ENCODE peak calls at places on chromosomes 16 and 17, in ten cellular contexts. One of them, this sample, is unnamed.

GRCh38 chr17:51259574-51260236 is at the start of gene MBTD1:
- DNase-seq in SK-MEL-5: peak
- DNase-seq in NCI-H345: peak
- DNase-seq in HT-29: peak
- DNase-seq in breast epithelium: peak
- DNase-seq in CD8-positive, alpha-beta T cell: peak
- DNase-seq in dermis blood vessel endothelial cell: peak
- DNase-seq in activated gamma-delta T cell treated with Interleukin-2 at 50 U/mL for 16 hours: peak
- DNase-seq in non-pigmented ciliary epithelial cell: peak
- DNase-seq in K562: peak
- DNase-seq in this sample: peak

GRCh38 chr16:778909-779527 is 9.2 kb downstream of the RPUSD1 start:
- DNase-seq in SK-MEL-5: no peak
- DNase-seq in NCI-H345: no peak
- DNase-seq in HT-29: no peak
- DNase-seq in breast epithelium: no peak
- DNase-seq in CD8-positive, alpha-beta T cell: no peak
- DNase-seq in dermis blood vessel endothelial cell: no peak
- DNase-seq in activated gamma-delta T cell treated with Interleukin-2 at 50 U/mL for 16 hours: no peak
- DNase-seq in non-pigmented ciliary epithelial cell: no peak
- DNase-seq in K562: no peak
- DNase-seq in this sample: no peak

GRCh38 chr16:2009791-2010510 is at the start of gene ZNF598:
- DNase-seq in SK-MEL-5: peak
- DNase-seq in NCI-H345: peak
- DNase-seq in HT-29: peak
- DNase-seq in breast epithelium: peak
- DNase-seq in CD8-positive, alpha-beta T cell: peak
- DNase-seq in dermis blood vessel endothelial cell: peak
- DNase-seq in activated gamma-delta T cell treated with Interleukin-2 at 50 U/mL for 16 hours: peak
- DNase-seq in non-pigmented ciliary epithelial cell: no peak
- DNase-seq in K562: peak
- DNase-seq in this sample: no peak

GRCh38 chr17:38579934-38580333 is 25.8 kb downstream of the SRCIN1 start:
- DNase-seq in SK-MEL-5: peak
- DNase-seq in NCI-H345: peak
- DNase-seq in HT-29: peak
- DNase-seq in breast epithelium: no peak
- DNase-seq in CD8-positive, alpha-beta T cell: no peak
- DNase-seq in dermis blood vessel endothelial cell: peak
- DNase-seq in activated gamma-delta T cell treated with Interleukin-2 at 50 U/mL for 16 hours: no peak
- DNase-seq in non-pigmented ciliary epithelial cell: no peak
- DNase-seq in K562: peak
- DNase-seq in this sample: no peak

GRCh38 chr16:85522842-85523601 is 90.1 kb upstream of the GSE1 start:
- DNase-seq in SK-MEL-5: peak
- DNase-seq in NCI-H345: peak
- DNase-seq in HT-29: no peak
- DNase-seq in breast epithelium: peak
- DNase-seq in CD8-positive, alpha-beta T cell: no peak
- DNase-seq in dermis blood vessel endothelial cell: no peak
- DNase-seq in activated gamma-delta T cell treated with Interleukin-2 at 50 U/mL for 16 hours: no peak
- DNase-seq in non-pigmented ciliary epithelial cell: no peak
- DNase-seq in K562: no peak
- DNase-seq in this sample: no peak

GRCh38 chr16:55444754-55445485 is 34.1 kb upstream of the MMP2 start:
- DNase-seq in SK-MEL-5: no peak
- DNase-seq in NCI-H345: no peak
- DNase-seq in HT-29: no peak
- DNase-seq in breast epithelium: no peak
- DNase-seq in CD8-positive, alpha-beta T cell: no peak
- DNase-seq in dermis blood vessel endothelial cell: peak
- DNase-seq in activated gamma-delta T cell treated with Interleukin-2 at 50 U/mL for 16 hours: no peak
- DNase-seq in non-pigmented ciliary epithelial cell: no peak
- DNase-seq in K562: no peak
- DNase-seq in this sample: no peak

GRCh38 chr16:84414789-84415326 is 46.5 kb downstream of the ATP2C2 start:
- DNase-seq in SK-MEL-5: no peak
- DNase-seq in NCI-H345: no peak
- DNase-seq in HT-29: no peak
- DNase-seq in breast epithelium: no peak
- DNase-seq in CD8-positive, alpha-beta T cell: no peak
- DNase-seq in dermis blood vessel endothelial cell: no peak
- DNase-seq in activated gamma-delta T cell treated with Interleukin-2 at 50 U/mL for 16 hours: no peak
- DNase-seq in non-pigmented ciliary epithelial cell: no peak
- DNase-seq in K562: no peak
- DNase-seq in this sample: no peak

GRCh38 chr16:28165549-28166046 is 46.2 kb downstream of the XPO6 start:
- DNase-seq in SK-MEL-5: no peak
- DNase-seq in NCI-H345: no peak
- DNase-seq in HT-29: no peak
- DNase-seq in breast epithelium: no peak
- DNase-seq in CD8-positive, alpha-beta T cell: no peak
- DNase-seq in dermis blood vessel endothelial cell: no peak
- DNase-seq in activated gamma-delta T cell treated with Interleukin-2 at 50 U/mL for 16 hours: no peak
- DNase-seq in non-pigmented ciliary epithelial cell: no peak
- DNase-seq in K562: no peak
- DNase-seq in this sample: no peak

GRCh38 chr17:77645441-77646430 is 312.8 kb upstream of the TNRC6C start:
- DNase-seq in SK-MEL-5: no peak
- DNase-seq in NCI-H345: no peak
- DNase-seq in HT-29: no peak
- DNase-seq in breast epithelium: no peak
- DNase-seq in CD8-positive, alpha-beta T cell: peak
- DNase-seq in dermis blood vessel endothelial cell: no peak
- DNase-seq in activated gamma-delta T cell treated with Interleukin-2 at 50 U/mL for 16 hours: peak
- DNase-seq in non-pigmented ciliary epithelial cell: no peak
- DNase-seq in K562: no peak
- DNase-seq in this sample: no peak

GRCh38 chr16:56989988-56990387 is 631 bp downstream of the NLRC5 start:
- DNase-seq in SK-MEL-5: no peak
- DNase-seq in NCI-H345: no peak
- DNase-seq in HT-29: no peak
- DNase-seq in breast epithelium: no peak
- DNase-seq in CD8-positive, alpha-beta T cell: no peak
- DNase-seq in dermis blood vessel endothelial cell: no peak
- DNase-seq in activated gamma-delta T cell treated with Interleukin-2 at 50 U/mL for 16 hours: no peak
- DNase-seq in non-pigmented ciliary epithelial cell: no peak
- DNase-seq in K562: no peak
- DNase-seq in this sample: no peak

GRCh38 chr17:21242780-21243515 is 10.3 kb downstream of the NATD1 start:
- DNase-seq in SK-MEL-5: no peak
- DNase-seq in NCI-H345: no peak
- DNase-seq in HT-29: no peak
- DNase-seq in breast epithelium: no peak
- DNase-seq in CD8-positive, alpha-beta T cell: no peak
- DNase-seq in dermis blood vessel endothelial cell: no peak
- DNase-seq in activated gamma-delta T cell treated with Interleukin-2 at 50 U/mL for 16 hours: no peak
- DNase-seq in non-pigmented ciliary epithelial cell: no peak
- DNase-seq in K562: no peak
- DNase-seq in this sample: no peak

GRCh38 chr17:48153711-48154642 is 46.4 kb downstream of the SNX11 start:
- DNase-seq in SK-MEL-5: peak
- DNase-seq in NCI-H345: peak
- DNase-seq in HT-29: peak
- DNase-seq in breast epithelium: no peak
- DNase-seq in CD8-positive, alpha-beta T cell: no peak
- DNase-seq in dermis blood vessel endothelial cell: peak
- DNase-seq in activated gamma-delta T cell treated with Interleukin-2 at 50 U/mL for 16 hours: no peak
- DNase-seq in non-pigmented ciliary epithelial cell: peak
- DNase-seq in K562: peak
- DNase-seq in this sample: no peak

GRCh38 chr16:79648846-79649245 is 48.3 kb upstream of the MAF start:
- DNase-seq in SK-MEL-5: no peak
- DNase-seq in NCI-H345: no peak
- DNase-seq in HT-29: no peak
- DNase-seq in breast epithelium: no peak
- DNase-seq in CD8-positive, alpha-beta T cell: no peak
- DNase-seq in dermis blood vessel endothelial cell: no peak
- DNase-seq in activated gamma-delta T cell treated with Interleukin-2 at 50 U/mL for 16 hours: no peak
- DNase-seq in non-pigmented ciliary epithelial cell: no peak
- DNase-seq in K562: no peak
- DNase-seq in this sample: no peak

GRCh38 chr17:7969434-7969833 is 33.0 kb upstream of the GUCY2D start:
- DNase-seq in SK-MEL-5: no peak
- DNase-seq in NCI-H345: no peak
- DNase-seq in HT-29: no peak
- DNase-seq in breast epithelium: no peak
- DNase-seq in CD8-positive, alpha-beta T cell: no peak
- DNase-seq in dermis blood vessel endothelial cell: no peak
- DNase-seq in activated gamma-delta T cell treated with Interleukin-2 at 50 U/mL for 16 hours: no peak
- DNase-seq in non-pigmented ciliary epithelial cell: no peak
- DNase-seq in K562: no peak
- DNase-seq in this sample: no peak

GRCh38 chr17:8480011-8480976 is 44.6 kb downstream of the NDEL1 start:
- DNase-seq in SK-MEL-5: no peak
- DNase-seq in NCI-H345: no peak
- DNase-seq in HT-29: no peak
- DNase-seq in breast epithelium: no peak
- DNase-seq in CD8-positive, alpha-beta T cell: no peak
- DNase-seq in dermis blood vessel endothelial cell: no peak
- DNase-seq in activated gamma-delta T cell treated with Interleukin-2 at 50 U/mL for 16 hours: no peak
- DNase-seq in non-pigmented ciliary epithelial cell: no peak
- DNase-seq in K562: no peak
- DNase-seq in this sample: no peak

GRCh38 chr16:5422643-5423496 is 325.3 kb upstream of the EEF2KMT start:
- DNase-seq in SK-MEL-5: no peak
- DNase-seq in NCI-H345: no peak
- DNase-seq in HT-29: no peak
- DNase-seq in breast epithelium: no peak
- DNase-seq in CD8-positive, alpha-beta T cell: no peak
- DNase-seq in dermis blood vessel endothelial cell: no peak
- DNase-seq in activated gamma-delta T cell treated with Interleukin-2 at 50 U/mL for 16 hours: no peak
- DNase-seq in non-pigmented ciliary epithelial cell: no peak
- DNase-seq in K562: no peak
- DNase-seq in this sample: no peak

GRCh38 chr17:63497708-63498483 is 21.0 kb downstream of the ACE start:
- DNase-seq in SK-MEL-5: peak
- DNase-seq in NCI-H345: peak
- DNase-seq in HT-29: peak
- DNase-seq in breast epithelium: no peak
- DNase-seq in CD8-positive, alpha-beta T cell: no peak
- DNase-seq in dermis blood vessel endothelial cell: peak
- DNase-seq in activated gamma-delta T cell treated with Interleukin-2 at 50 U/mL for 16 hours: no peak
- DNase-seq in non-pigmented ciliary epithelial cell: no peak
- DNase-seq in K562: no peak
- DNase-seq in this sample: no peak

GRCh38 chr17:42997390-42997983 is 732 bp upstream of the RPL27 start:
- DNase-seq in SK-MEL-5: no peak
- DNase-seq in NCI-H345: no peak
- DNase-seq in HT-29: peak
- DNase-seq in breast epithelium: no peak
- DNase-seq in CD8-positive, alpha-beta T cell: no peak
- DNase-seq in dermis blood vessel endothelial cell: no peak
- DNase-seq in activated gamma-delta T cell treated with Interleukin-2 at 50 U/mL for 16 hours: no peak
- DNase-seq in non-pigmented ciliary epithelial cell: no peak
- DNase-seq in K562: no peak
- DNase-seq in this sample: no peak

GRCh38 chr16:87062569-87063442 is 254.4 kb downstream of the C16orf95 start:
- DNase-seq in SK-MEL-5: peak
- DNase-seq in NCI-H345: peak
- DNase-seq in HT-29: peak
- DNase-seq in breast epithelium: peak
- DNase-seq in CD8-positive, alpha-beta T cell: no peak
- DNase-seq in dermis blood vessel endothelial cell: peak
- DNase-seq in activated gamma-delta T cell treated with Interleukin-2 at 50 U/mL for 16 hours: peak
- DNase-seq in non-pigmented ciliary epithelial cell: no peak
- DNase-seq in K562: peak
- DNase-seq in this sample: no peak

GRCh38 chr17:45119964-45120363 is 12.4 kb downstream of the PLCD3 start:
- DNase-seq in SK-MEL-5: no peak
- DNase-seq in NCI-H345: no peak
- DNase-seq in HT-29: no peak
- DNase-seq in breast epithelium: no peak
- DNase-seq in CD8-positive, alpha-beta T cell: no peak
- DNase-seq in dermis blood vessel endothelial cell: no peak
- DNase-seq in activated gamma-delta T cell treated with Interleukin-2 at 50 U/mL for 16 hours: no peak
- DNase-seq in non-pigmented ciliary epithelial cell: no peak
- DNase-seq in K562: no peak
- DNase-seq in this sample: no peak

GRCh38 chr16:11994187-11995119 is 17.9 kb downstream of the SNX29 start:
- DNase-seq in SK-MEL-5: peak
- DNase-seq in NCI-H345: no peak
- DNase-seq in HT-29: no peak
- DNase-seq in breast epithelium: no peak
- DNase-seq in CD8-positive, alpha-beta T cell: no peak
- DNase-seq in dermis blood vessel endothelial cell: peak
- DNase-seq in activated gamma-delta T cell treated with Interleukin-2 at 50 U/mL for 16 hours: no peak
- DNase-seq in non-pigmented ciliary epithelial cell: no peak
- DNase-seq in K562: no peak
- DNase-seq in this sample: no peak

GRCh38 chr17:61396586-61397085 is 3.0 kb upstream of the TBX2 start:
- DNase-seq in SK-MEL-5: no peak
- DNase-seq in NCI-H345: no peak
- DNase-seq in HT-29: no peak
- DNase-seq in breast epithelium: no peak
- DNase-seq in CD8-positive, alpha-beta T cell: no peak
- DNase-seq in dermis blood vessel endothelial cell: no peak
- DNase-seq in activated gamma-delta T cell treated with Interleukin-2 at 50 U/mL for 16 hours: no peak
- DNase-seq in non-pigmented ciliary epithelial cell: no peak
- DNase-seq in K562: no peak
- DNase-seq in this sample: no peak

GRCh38 chr16:79845734-79846135 is 245.2 kb upstream of the MAF start:
- DNase-seq in SK-MEL-5: no peak
- DNase-seq in NCI-H345: no peak
- DNase-seq in HT-29: no peak
- DNase-seq in breast epithelium: no peak
- DNase-seq in CD8-positive, alpha-beta T cell: no peak
- DNase-seq in dermis blood vessel endothelial cell: no peak
- DNase-seq in activated gamma-delta T cell treated with Interleukin-2 at 50 U/mL for 16 hours: no peak
- DNase-seq in non-pigmented ciliary epithelial cell: no peak
- DNase-seq in K562: peak
- DNase-seq in this sample: no peak

GRCh38 chr17:73309727-73310555 is 1.9 kb downstream of the CDC42EP4 start:
- DNase-seq in SK-MEL-5: no peak
- DNase-seq in NCI-H345: no peak
- DNase-seq in HT-29: peak
- DNase-seq in breast epithelium: no peak
- DNase-seq in CD8-positive, alpha-beta T cell: no peak
- DNase-seq in dermis blood vessel endothelial cell: peak
- DNase-seq in activated gamma-delta T cell treated with Interleukin-2 at 50 U/mL for 16 hours: no peak
- DNase-seq in non-pigmented ciliary epithelial cell: no peak
- DNase-seq in K562: peak
- DNase-seq in this sample: no peak

GRCh38 chr16:49932943-49933342 is 77.0 kb upstream of the ZNF423 start:
- DNase-seq in SK-MEL-5: no peak
- DNase-seq in NCI-H345: no peak
- DNase-seq in HT-29: no peak
- DNase-seq in breast epithelium: peak
- DNase-seq in CD8-positive, alpha-beta T cell: no peak
- DNase-seq in dermis blood vessel endothelial cell: no peak
- DNase-seq in activated gamma-delta T cell treated with Interleukin-2 at 50 U/mL for 16 hours: no peak
- DNase-seq in non-pigmented ciliary epithelial cell: no peak
- DNase-seq in K562: no peak
- DNase-seq in this sample: no peak

GRCh38 chr17:63533433-63534077 is 10.4 kb downstream of the KCNH6 start:
- DNase-seq in SK-MEL-5: no peak
- DNase-seq in NCI-H345: no peak
- DNase-seq in HT-29: no peak
- DNase-seq in breast epithelium: no peak
- DNase-seq in CD8-positive, alpha-beta T cell: no peak
- DNase-seq in dermis blood vessel endothelial cell: no peak
- DNase-seq in activated gamma-delta T cell treated with Interleukin-2 at 50 U/mL for 16 hours: no peak
- DNase-seq in non-pigmented ciliary epithelial cell: no peak
- DNase-seq in K562: no peak
- DNase-seq in this sample: no peak

GRCh38 chr17:16945141-16945493 is 26.8 kb downstream of the TNFRSF13B start:
- DNase-seq in SK-MEL-5: no peak
- DNase-seq in NCI-H345: no peak
- DNase-seq in HT-29: no peak
- DNase-seq in breast epithelium: no peak
- DNase-seq in CD8-positive, alpha-beta T cell: peak
- DNase-seq in dermis blood vessel endothelial cell: no peak
- DNase-seq in activated gamma-delta T cell treated with Interleukin-2 at 50 U/mL for 16 hours: no peak
- DNase-seq in non-pigmented ciliary epithelial cell: no peak
- DNase-seq in K562: no peak
- DNase-seq in this sample: peak

GRCh38 chr16:66512589-66513404 is 37.1 kb downstream of the TK2 start:
- DNase-seq in SK-MEL-5: no peak
- DNase-seq in NCI-H345: no peak
- DNase-seq in HT-29: peak
- DNase-seq in breast epithelium: no peak
- DNase-seq in CD8-positive, alpha-beta T cell: no peak
- DNase-seq in dermis blood vessel endothelial cell: peak
- DNase-seq in activated gamma-delta T cell treated with Interleukin-2 at 50 U/mL for 16 hours: no peak
- DNase-seq in non-pigmented ciliary epithelial cell: no peak
- DNase-seq in K562: no peak
- DNase-seq in this sample: no peak

This sample was measured in suprapubic skin.